ENCODE peak calls at places on chromosomes 11 and 22, in eight cellular contexts. L, X, M, T, E, W, D and P are unnamed samples.

GRCh38 chr11:70128435-70128906 is 50.4 kb downstream of the ANO1 start:
- DNase-seq in T (no peak), L (no peak), E (peak), D (peak), M (peak), X (no peak), W (peak), P (peak)

GRCh38 chr11:106241601-106242257 is 164.3 kb downstream of the AASDHPPT start:
- DNase-seq in L (no peak), D (no peak), M (no peak), W (no peak), T (no peak), X (no peak), E (no peak), P (no peak)

GRCh38 chr11:45654242-45654641 is 11.2 kb downstream of the CHST1 start:
- DNase-seq in E (no peak), D (no peak), W (peak), L (no peak), T (no peak), X (no peak), M (peak), P (no peak)

GRCh38 chr11:134654161-134654915 is 242.3 kb upstream of the B3GAT1 start:
- DNase-seq in D (no peak), T (no peak), M (no peak), W (peak), E (no peak), X (no peak), L (no peak), P (no peak)

GRCh38 chr11:70586261-70587094 is 188.1 kb downstream of the CTTN start:
- DNase-seq in X (no peak), W (peak), D (no peak), T (no peak), M (peak), E (no peak), L (no peak), P (no peak)

GRCh38 chr22:49869855-49870712 is 16.4 kb downstream of the ZBED4 start:
- DNase-seq in X (no peak), D (no peak), W (no peak), E (no peak), M (no peak), T (no peak), L (peak), P (no peak)

GRCh38 chr11:74388678-74389327 is 9.4 kb downstream of the PGM2L1 start:
- DNase-seq in M (no peak), L (peak), W (no peak), T (peak), X (peak), E (peak), D (peak), P (peak)

GRCh38 chr11:70066136-70066520 is 12.0 kb upstream of the ANO1 start:
- DNase-seq in L (no peak), T (no peak), W (no peak), X (no peak), M (no peak), D (no peak), E (no peak), P (no peak)

GRCh38 chr22:22431271-22432220 is 77.0 kb downstream of the ZNF280B start:
- DNase-seq in E (peak), L (peak), M (no peak), T (peak), D (peak), W (no peak), X (peak), P (peak)

GRCh38 chr11:75388386-75389275 is 10.7 kb upstream of the RPS3 start:
- DNase-seq in M (no peak), T (peak), D (peak), L (peak), X (peak), E (peak), W (peak), P (peak)

GRCh38 chr22:20242393-20243175 is 25.5 kb downstream of the RTN4R start:
- DNase-seq in T (no peak), L (no peak), W (no peak), D (no peak), X (no peak), E (no peak), M (no peak), P (no peak)

GRCh38 chr22:26536056-26536761 is 23.9 kb upstream of the TFIP11 start:
- DNase-seq in T (no peak), E (no peak), X (no peak), L (no peak), M (no peak), D (no peak), W (no peak), P (no peak)

GRCh38 chr11:122181372-122181771 is 65.4 kb upstream of the BLID start:
- DNase-seq in E (no peak), W (no peak), M (no peak), L (no peak), X (no peak), T (no peak), D (no peak), P (no peak)

GRCh38 chr11:122178795-122179194 is 62.8 kb upstream of the BLID start:
- DNase-seq in T (no peak), W (no peak), X (peak), L (no peak), M (no peak), D (no peak), E (peak), P (no peak)

GRCh38 chr11:122181893-122182292 is 65.9 kb upstream of the BLID start:
- DNase-seq in X (no peak), M (no peak), E (no peak), L (no peak), W (no peak), T (no peak), D (no peak), P (no peak)

GRCh38 chr11:122179966-122180365 is 64.0 kb upstream of the BLID start:
- DNase-seq in T (no peak), X (no peak), E (no peak), M (no peak), D (no peak), L (no peak), W (no peak), P (no peak)

GRCh38 chr11:122180435-122180834 is 64.4 kb upstream of the BLID start:
- DNase-seq in X (peak), M (no peak), W (peak), E (peak), T (no peak), L (peak), D (peak), P (peak)
- H3K4me3 ChIP-seq in X (peak), M (no peak), W (peak), E (peak), T (no peak), L (no peak), D (peak), P (peak)

DNA sequence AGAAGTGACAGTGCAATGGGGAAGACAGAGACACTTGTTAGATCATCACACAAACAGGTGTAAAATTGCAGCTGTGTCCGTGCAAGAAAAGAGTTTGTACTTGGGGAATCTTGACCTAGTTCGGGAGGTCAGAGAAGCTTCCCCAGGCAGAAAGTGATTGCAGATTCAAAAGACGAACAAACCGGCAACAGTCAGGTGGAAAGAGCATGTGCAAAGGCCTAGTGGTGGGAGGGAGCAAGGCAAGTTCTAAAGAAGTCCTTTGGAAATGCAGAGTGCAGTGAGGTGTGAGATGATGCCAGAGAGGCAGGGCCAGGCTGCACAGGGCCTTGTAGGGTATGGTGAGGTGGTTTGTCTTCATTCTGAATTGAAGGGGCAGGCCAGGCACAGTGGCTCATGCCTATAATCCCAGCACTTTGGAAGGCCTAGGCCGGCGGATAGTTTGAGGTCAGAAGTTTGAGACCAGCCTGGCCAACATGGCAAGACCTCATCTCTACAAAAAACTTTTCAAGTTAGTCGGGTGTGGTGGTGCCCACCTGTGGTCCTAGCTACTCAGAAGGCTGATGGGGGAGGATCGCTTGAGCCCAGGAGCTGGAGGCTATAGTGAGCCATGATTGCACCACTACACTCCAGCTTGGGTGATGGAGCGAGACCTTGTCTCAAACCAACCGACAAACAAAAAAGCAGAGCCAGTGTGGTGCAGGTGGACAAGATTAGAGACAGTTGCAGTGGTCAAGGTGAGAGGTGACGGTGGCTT is 1.9 kb upstream of the ESS2 start:
- DNase-seq in D (no peak), W (no peak), L (no peak), M (no peak), E (no peak), T (no peak), X (no peak), P (no peak)
- TF ChIP-seq CTCF in D (no peak), W (no peak), L (no peak), M (no peak), E (no peak), T (no peak), X (no peak), P (no peak)

GRCh38 chr22:33248927-33249326 is 190.7 kb upstream of the SYN3 start:
- DNase-seq in M (no peak), W (no peak), X (no peak), D (no peak), E (no peak), T (no peak), L (no peak), P (no peak)
- H3K4me3 ChIP-seq in M (no peak), W (no peak), X (no peak), D (no peak), E (no peak), T (no peak), L (no peak), P (no peak)

GRCh38 chr22:35138521-35138920 is 72.6 kb downstream of the ISX start:
- DNase-seq in X (no peak), L (no peak), D (no peak), E (no peak), W (no peak), T (no peak), M (no peak), P (no peak)

GRCh38 chr22:35135165-35135564 is 69.2 kb downstream of the ISX start:
- DNase-seq in M (no peak), W (no peak), E (no peak), T (no peak), X (no peak), L (no peak), D (no peak), P (no peak)

GRCh38 chr22:35140879-35141745 is 75.2 kb downstream of the ISX start:
- DNase-seq in X (no peak), T (no peak), W (no peak), L (no peak), D (no peak), M (no peak), E (no peak), P (no peak)
- TF ChIP-seq CTCF in X (no peak), T (peak), W (no peak), L (no peak), D (no peak), M (no peak), E (no peak), P (no peak)

DNA sequence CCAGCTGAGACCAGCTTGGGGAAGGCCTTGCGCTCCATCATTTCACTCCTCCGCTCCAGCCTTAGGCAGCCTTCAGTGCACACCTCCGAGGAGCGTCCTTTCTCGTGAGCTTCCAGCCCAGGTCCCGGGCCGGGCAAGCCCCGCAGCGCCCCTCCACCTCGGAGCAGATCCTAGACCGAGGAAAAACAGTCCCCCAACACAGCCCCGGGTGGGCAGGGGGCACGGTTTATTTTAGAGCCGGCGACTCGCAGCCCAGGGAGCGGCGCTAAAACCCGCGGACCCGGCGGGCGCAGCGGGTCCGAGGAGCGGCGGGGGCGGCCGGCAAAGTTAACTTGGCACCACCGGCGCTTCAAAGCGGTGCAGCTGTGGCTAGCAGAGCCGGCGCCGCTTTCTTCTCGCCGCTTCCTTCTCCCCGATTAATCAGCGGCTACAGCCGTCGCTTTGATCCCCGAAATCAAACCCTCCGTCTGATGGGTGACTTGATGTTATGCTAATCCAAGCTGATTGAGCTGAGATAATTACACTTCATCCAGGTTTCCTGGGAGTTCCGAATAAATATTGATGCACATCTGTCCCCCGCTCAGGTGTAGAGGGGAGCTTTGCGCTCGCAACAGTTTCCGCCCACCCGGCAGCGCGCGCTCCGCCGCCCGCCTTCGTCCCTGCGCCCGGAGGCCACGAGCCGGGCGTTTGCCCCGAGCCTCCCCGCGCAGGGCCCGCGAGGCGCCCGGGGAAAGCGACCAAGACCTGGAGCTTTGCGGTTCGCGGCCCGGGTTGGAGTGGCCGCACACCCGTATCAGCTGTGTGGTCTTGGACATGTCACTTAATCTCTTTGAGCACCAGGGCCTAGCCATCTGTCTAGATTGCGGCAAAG is 192.7 kb downstream of the BUD13 start:
- DNase-seq in E (no peak), T (no peak), D (no peak), X (no peak), M (no peak), L (no peak), W (no peak), P (no peak)
- H3K4me3 ChIP-seq in E (no peak), T (no peak), D (no peak), X (no peak), M (no peak), L (no peak), W (no peak), P (no peak)

GRCh38 chr22:38221908-38222796 is 20.4 kb downstream of the MAFF start:
- DNase-seq in L (no peak), X (no peak), E (no peak), D (no peak), T (no peak), M (no peak), W (no peak), P (no peak)
- TF ChIP-seq CTCF in L (no peak), X (no peak), E (no peak), D (no peak), T (no peak), M (no peak), W (no peak), P (no peak)

DNA sequence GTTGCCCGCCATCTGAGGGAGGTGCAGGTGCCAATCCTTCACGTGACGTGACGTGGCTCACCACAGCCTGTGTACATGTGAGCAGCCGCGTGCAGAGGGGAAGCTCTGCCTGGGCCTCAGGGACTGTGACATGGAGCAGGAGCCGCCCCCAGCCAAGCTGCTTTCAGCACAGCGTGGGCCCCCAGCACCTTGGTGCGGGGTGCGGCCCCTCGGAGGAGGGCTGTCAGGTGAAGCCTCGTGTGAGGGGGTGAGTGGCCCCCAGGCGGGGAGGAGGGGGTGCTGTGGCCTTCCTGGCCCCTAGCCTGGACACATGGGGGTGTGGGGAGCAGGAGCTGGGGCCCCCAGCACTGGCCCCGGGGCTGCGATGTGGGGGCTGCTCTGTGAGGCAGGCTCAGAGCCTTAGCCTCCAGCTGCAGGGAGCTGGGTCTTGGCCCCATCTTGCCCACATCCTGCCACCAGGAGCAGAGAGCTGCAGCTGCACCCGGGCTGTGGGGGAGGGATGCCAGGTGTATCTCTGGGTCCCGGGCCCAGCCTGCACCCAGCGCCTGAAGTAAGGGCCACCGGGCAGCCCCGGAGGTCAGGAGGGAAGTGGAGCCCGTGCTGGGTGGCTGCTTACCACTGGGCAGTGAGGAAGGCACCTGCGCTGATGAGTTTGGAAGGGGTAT is at the start of gene ADORA2A:
- DNase-seq in M (peak), W (no peak), X (no peak), L (no peak), T (no peak), D (no peak), E (no peak), P (no peak)
- H3K4me3 ChIP-seq in M (no peak), W (no peak), X (no peak), L (no peak), T (peak), D (no peak), E (no peak), P (no peak)

DNA sequence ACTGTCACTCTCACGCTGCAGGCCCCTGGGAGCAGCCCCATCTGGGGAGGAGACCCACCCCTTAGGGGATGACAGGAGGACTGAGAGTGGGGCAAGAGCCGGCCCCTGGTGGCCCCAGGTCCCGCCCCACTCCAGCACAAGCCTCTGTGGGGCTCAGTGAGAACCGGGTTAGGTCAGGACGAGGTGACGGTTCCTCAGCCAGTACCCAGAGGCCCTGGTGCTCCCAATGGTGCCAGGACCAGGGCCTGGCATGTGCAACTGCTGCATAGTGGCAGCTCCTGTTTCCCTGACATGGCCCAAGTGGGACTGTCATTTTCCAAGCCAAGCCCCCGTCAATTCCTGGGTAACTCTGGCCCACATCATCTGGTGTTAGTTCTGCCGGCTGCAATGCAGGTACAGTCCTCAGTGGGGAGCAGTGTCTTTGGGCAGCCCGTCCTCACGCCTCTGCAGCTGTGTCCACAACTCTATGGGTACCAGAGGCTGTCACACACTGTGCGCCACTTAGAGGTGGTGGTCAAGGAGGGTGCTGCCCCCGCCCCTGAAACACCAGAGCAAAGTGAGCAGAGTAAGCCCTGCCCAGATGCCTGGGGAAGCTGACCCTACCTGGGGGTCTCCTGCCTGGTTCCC is 15.9 kb downstream of the CHID1 start:
- DNase-seq in W (no peak), L (no peak), T (no peak), D (no peak), M (no peak), X (no peak), E (no peak), P (no peak)
- TF ChIP-seq CTCF in W (no peak), L (no peak), T (no peak), D (peak), M (no peak), X (peak), E (peak), P (no peak)